ENCODE peak calls at places on chromosome 19, in seven cellular contexts. I is mammary epithelial cell, L is uterus, P is RWPE1, S is neural crest cell, V is GM23338, H is GM12864. O is an unnamed sample.

GRCh38 chr19:7863157-7863970 is 10.8 kb downstream of the PRR36 start:
- DNase-seq in V (peak; percentile 64), S (no peak), P (no peak), I (no peak), H (no peak), L (no peak), O (no peak)

GRCh38 chr19:10412257-10412977 is 7.9 kb upstream of the PDE4A start:
- DNase-seq in H (peak; percentile 96), P (no peak), S (no peak), V (no peak), L (no peak), I (no peak), O (no peak)

GRCh38 chr19:17841810-17842662 is 5.7 kb downstream of the JAK3 start:
- DNase-seq in I (peak; percentile 46), S (peak; percentile 89), P (peak; percentile 100), V (peak; percentile 99), H (no peak), L (peak; percentile 75), O (peak; percentile 88)

GRCh38 chr19:17605761-17606745 is 50.6 kb downstream of the COLGALT1 start:
- DNase-seq in V (peak; percentile 97), L (peak; percentile 36), P (peak; percentile 97), S (peak; percentile 78), H (peak; percentile 76), I (peak; percentile 77), O (peak; percentile 76)

GRCh38 chr19:16330368-16330801 is 5.8 kb downstream of the KLF2 start:
- DNase-seq in L (peak; percentile 75), I (peak; percentile 96), S (no peak), H (peak; percentile 85), V (no peak), P (peak; percentile 96), O (no peak)

GRCh38 chr19:32570081-32570785 is 10.8 kb upstream of the PDCD5 start:
- DNase-seq in I (peak; percentile 49), L (peak; percentile 50), S (peak; percentile 32), H (no peak), V (peak; percentile 85), P (peak; percentile 49), O (peak; percentile 50)

GRCh38 chr19:39412100-39412866 is at the start of gene PLEKHG2:
- DNase-seq in S (peak; percentile 99), L (peak; percentile 99), P (peak; percentile 97), I (peak; percentile 99), H (peak; percentile 99), V (peak; percentile 100), O (peak; percentile 98)

GRCh38 chr19:53961523-53962345 is 1.0 kb upstream of the CACNG8 start:
- DNase-seq in L (no peak), I (no peak), S (no peak), V (peak; percentile 76), P (no peak), H (no peak), O (no peak)

GRCh38 chr19:40921005-40921897 is 39.2 kb upstream of the CYP2A7 start:
- DNase-seq in H (no peak), I (no peak), S (no peak), P (peak; percentile 50), L (peak; percentile 69), V (no peak), O (no peak)

GRCh38 chr19:57587529-57587928 is 3.6 kb downstream of the ZIK1 start:
- DNase-seq in P (peak; percentile 23), L (no peak), S (no peak), V (no peak), H (no peak), I (peak; percentile 83), O (no peak)

GRCh38 chr19:38434549-38435051 is 1.1 kb downstream of the RYR1 start:
- DNase-seq in H (no peak), I (no peak), S (peak; percentile 35), P (no peak), V (peak; percentile 96), L (no peak), O (no peak)

GRCh38 chr19:33427801-33428626 is 54.5 kb downstream of the CEBPG start:
- DNase-seq in V (no peak), H (no peak), I (no peak), L (no peak), S (no peak), P (no peak), O (no peak)

GRCh38 chr19:2780284-2780683 is 2.8 kb downstream of the SGTA start:
- DNase-seq in V (no peak), L (no peak), P (no peak), H (no peak), S (no peak), I (no peak), O (no peak)

GRCh38 chr19:15701757-15702589 is 25.9 kb upstream of the OR10H2 start:
- DNase-seq in H (no peak), S (no peak), I (peak; percentile 9), V (no peak), P (no peak), L (no peak), O (no peak)

GRCh38 chr19:11035441-11036377 is 53.6 kb upstream of the LDLR start:
- DNase-seq in P (peak; percentile 91), L (peak; percentile 91), V (peak; percentile 96), I (peak; percentile 80), H (peak; percentile 81), S (peak; percentile 89), O (peak; percentile 90)

GRCh38 chr19:48878219-48879024 is 6.2 kb downstream of the PPP1R15A start:
- DNase-seq in L (no peak), S (no peak), P (no peak), I (peak; percentile 62), H (no peak), V (no peak), O (no peak)

GRCh38 chr19:56094449-56094848 is 26.6 kb downstream of the ZNF787 start:
- DNase-seq in V (no peak), L (no peak), I (no peak), S (no peak), H (no peak), P (no peak), O (no peak)

GRCh38 chr19:29214411-29214810 is 1.5 kb upstream of the UQCRFS1 start:
- DNase-seq in I (no peak), S (no peak), P (no peak), H (no peak), L (no peak), V (no peak), O (no peak)

GRCh38 chr19:46813570-46814358 is 25.4 kb upstream of the SLC1A5 start:
- DNase-seq in H (no peak), I (no peak), P (no peak), L (peak; percentile 74), S (no peak), V (no peak), O (no peak)

GRCh38 chr19:2613507-2614295 is 88.8 kb downstream of the GNG7 start:
- DNase-seq in V (peak; percentile 83), I (no peak), L (no peak), P (no peak), H (no peak), S (peak; percentile 45), O (peak; percentile 60)

GRCh38 chr19:50607388-50607787 is 32.3 kb downstream of the SYT3 start:
- DNase-seq in P (no peak), L (no peak), I (no peak), H (no peak), V (no peak), S (no peak), O (no peak)

GRCh38 chr19:50602935-50603334 is 34.7 kb upstream of the LRRC4B start:
- DNase-seq in S (no peak), H (no peak), V (no peak), L (no peak), P (no peak), I (no peak), O (no peak)

GRCh38 chr19:50602496-50602895 is 34.3 kb upstream of the LRRC4B start:
- DNase-seq in P (no peak), I (no peak), V (no peak), H (no peak), L (no peak), S (no peak), O (no peak)

DNA sequence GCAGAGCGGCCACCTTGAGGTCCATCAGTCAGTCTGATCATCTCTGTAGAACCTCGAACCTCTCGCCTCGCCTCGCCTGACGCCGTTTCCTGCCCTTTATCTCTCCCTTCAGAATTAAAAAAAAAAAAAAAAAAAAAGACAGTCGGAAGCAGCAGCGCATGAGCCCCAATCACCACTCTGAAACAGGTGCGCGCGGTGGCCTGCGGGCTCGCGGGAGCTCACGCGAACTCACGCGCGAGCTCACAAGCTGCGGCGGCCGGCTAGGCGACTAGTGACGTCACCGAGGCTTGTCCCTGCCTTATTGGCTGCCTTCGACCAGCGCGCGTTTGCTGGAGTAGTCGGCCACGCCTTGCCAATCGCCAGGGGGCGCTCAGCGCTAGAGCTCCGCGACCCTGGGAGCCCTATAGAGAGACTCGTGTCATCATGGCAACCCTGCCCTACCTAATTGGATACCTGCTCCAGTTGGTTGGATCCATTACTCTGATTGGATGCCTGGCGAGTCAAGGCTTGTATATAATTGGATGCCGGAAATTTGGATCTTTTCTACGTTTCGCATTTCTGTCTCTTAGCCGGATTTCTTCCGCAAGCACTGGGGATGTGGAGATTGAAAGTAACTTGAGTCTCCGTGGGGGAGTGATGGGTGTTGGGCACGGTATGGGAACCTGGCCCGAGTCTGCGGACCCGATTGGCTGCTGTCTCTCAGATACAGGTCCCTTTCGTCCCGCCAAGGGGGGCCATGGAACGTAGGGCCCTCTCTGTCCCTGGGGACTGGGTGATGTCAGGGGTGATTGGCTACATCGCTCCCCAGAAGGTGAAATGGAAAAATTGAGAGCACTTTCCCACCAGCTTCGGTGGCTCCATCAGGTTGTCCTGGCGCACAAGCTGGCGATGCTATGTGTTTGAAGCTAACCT is 31.6 kb downstream of the SYT3 start:
- DNase-seq in I (peak; percentile 5), S (peak; percentile 97), V (peak; percentile 100), L (peak; percentile 59), P (peak; percentile 81), H (peak; percentile 56), O (peak; percentile 8)
- TF ChIP-seq CTCF in I (peak; percentile 17), S (peak; percentile 80), V (peak; percentile 80), L (no peak), P (peak; percentile 20), H (peak; percentile 67), O (no peak)

DNA sequence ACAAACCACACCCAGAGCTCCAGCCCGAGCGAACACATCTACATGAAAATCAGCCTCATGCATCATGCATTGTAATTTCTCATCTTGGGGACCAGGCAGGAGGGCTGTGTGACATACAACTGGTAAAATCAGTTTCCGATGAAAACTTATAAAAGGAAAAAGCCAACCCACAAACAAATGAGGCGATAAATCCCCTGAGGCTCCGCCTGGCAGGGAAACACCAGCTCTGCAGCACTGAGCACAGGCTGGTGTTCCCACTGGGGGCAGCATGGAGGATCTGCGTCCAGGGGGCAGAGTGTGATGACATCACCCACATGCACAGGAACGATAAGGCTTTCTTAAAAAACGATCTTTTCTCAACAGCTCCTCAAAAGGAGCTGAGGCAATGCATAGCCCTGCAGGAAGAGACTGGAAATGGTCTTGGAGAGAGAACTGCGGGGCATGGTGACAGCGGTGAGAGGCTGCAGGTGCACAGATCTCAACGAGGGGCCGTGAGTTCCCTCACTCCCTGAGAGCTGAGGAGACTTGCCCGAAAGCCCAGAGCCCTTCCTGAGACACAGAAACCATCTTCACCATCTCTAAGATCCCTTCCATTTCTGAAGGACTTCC is 24.6 kb downstream of the SH3GL1 start:
- DNase-seq in S (no peak), I (no peak), H (no peak), V (peak; percentile 64), P (no peak), L (peak; percentile 54), O (no peak)
- TF ChIP-seq CTCF in S (peak; percentile 55), I (peak; percentile 20), H (peak; percentile 54), V (peak; percentile 46), P (no peak), L (peak; percentile 39), O (no peak)

GRCh38 chr19:14315433-14315832 is 65.8 kb upstream of the ADGRE5 start:
- DNase-seq in H (no peak), S (no peak), L (no peak), V (no peak), I (no peak), P (no peak), O (no peak)
- TF ChIP-seq CTCF in H (peak; percentile 1), S (no peak), L (no peak), V (peak; percentile 26), I (no peak), P (no peak), O (no peak)

GRCh38 chr19:6048808-6049405 is 61.4 kb downstream of the RFX2 start:
- DNase-seq in S (peak; percentile 74), P (peak; percentile 83), L (peak; percentile 80), I (peak; percentile 65), H (no peak), V (peak; percentile 91), O (peak; percentile 78)
- TF ChIP-seq CTCF in S (peak; percentile 87), P (peak; percentile 91), L (peak; percentile 90), I (peak; percentile 91), H (peak; percentile 88), V (peak; percentile 79), O (peak; percentile 71)

O was measured in endothelial cell.